ENCODE peak calls at places on chromosomes 7 and 10, in eight cellular contexts. I is foreskin keratinocyte, T is M059J, E is ovary, L is A172, U is coronary artery, K is right cardiac atrium, A is BJ. W is an unnamed sample.

GRCh38 chr10:54060572-54060971 is 740.5 kb downstream of the PCDH15 start:
- DNase-seq in I (no peak), T (no peak), E (no peak), L (no peak), U (no peak), K (no peak), A (no peak), W (no peak)

GRCh38 chr7:6395898-6396582 is 51.7 kb downstream of the DAGLB start:
- DNase-seq in I (no peak), T (no peak), E (no peak), L (no peak), U (no peak), K (peak; percentile 41), A (no peak), W (peak; percentile 70)

GRCh38 chr7:139153832-139154231 is 44.3 kb upstream of the ZC3HAV1 start:
- DNase-seq in I (peak; percentile 57), T (peak; percentile 87), E (no peak), L (peak; percentile 88), U (no peak), K (no peak), A (no peak), W (no peak)

GRCh38 chr7:48537561-48537960 is 366.3 kb downstream of the ABCA13 start:
- DNase-seq in I (peak; percentile 86), T (peak; percentile 2), E (no peak), L (peak; percentile 44), U (no peak), K (no peak), A (no peak), W (no peak)

GRCh38 chr10:34809796-34810195 is 5.3 kb downstream of the PARD3 start:
- DNase-seq in I (no peak), T (no peak), E (no peak), L (no peak), U (no peak), K (no peak), A (no peak), W (no peak)

GRCh38 chr7:131327049-131327625 is 539 bp upstream of the MKLN1 start:
- DNase-seq in I (no peak), T (peak; percentile 87), E (no peak), L (peak; percentile 62), U (no peak), K (no peak), A (peak; percentile 28), W (peak; percentile 59)

GRCh38 chr10:118495499-118495898 is 99.9 kb downstream of the PRLHR start:
- DNase-seq in I (no peak), T (no peak), E (no peak), L (peak; percentile 22), U (no peak), K (no peak), A (no peak), W (no peak)

GRCh38 chr7:111763221-111763791 is 201.0 kb upstream of the IMMP2L start:
- DNase-seq in I (peak; percentile 7), T (peak; percentile 63), E (no peak), L (peak; percentile 59), U (no peak), K (no peak), A (no peak), W (no peak)

GRCh38 chr7:28754027-28754426 is 204.1 kb downstream of the TRIL start:
- DNase-seq in I (no peak), T (peak; percentile 49), E (no peak), L (peak; percentile 80), U (no peak), K (peak; percentile 20), A (no peak), W (no peak)

GRCh38 chr7:42671627-42672026 is 240.2 kb downstream of the C7orf25 start:
- DNase-seq in I (peak; percentile 83), T (peak; percentile 64), E (no peak), L (peak; percentile 79), U (no peak), K (no peak), A (no peak), W (no peak)

GRCh38 chr7:133978502-133979295 is 148.4 kb upstream of the LRGUK start:
- DNase-seq in I (no peak), T (no peak), E (no peak), L (no peak), U (no peak), K (no peak), A (no peak), W (no peak)

GRCh38 chr10:3468919-3469638 is 296.5 kb upstream of the PITRM1 start:
- DNase-seq in I (peak; percentile 92), T (peak; percentile 87), E (peak; percentile 41), L (peak; percentile 86), U (peak; percentile 87), K (peak; percentile 66), A (peak; percentile 90), W (peak; percentile 80)

GRCh38 chr10:132308588-132309451 is 1.1 kb upstream of the STK32C start:
- DNase-seq in I (no peak), T (no peak), E (no peak), L (no peak), U (peak; percentile 68), K (no peak), A (no peak), W (peak; percentile 62)

GRCh38 chr7:102279537-102280400 is 6.9 kb upstream of the SH2B2 start:
- DNase-seq in I (no peak), T (peak; percentile 55), E (peak; percentile 54), L (peak; percentile 45), U (no peak), K (peak; percentile 47), A (no peak), W (no peak)

W was measured in tibial artery.